ENCODE peak calls at places on chromosomes 16 and 17, in six cellular contexts. Z is nephron progenitor cell, D is endothelial cell, M is adrenal gland, N is Caco-2, C is sigmoid colon. K is an unnamed sample.

GRCh38 chr17:9409026-9409425 is 166.6 kb downstream of the STX8 start:
- DNase-seq in Z (no peak), D (no peak), M (no peak), N (peak), C (no peak), K (no peak)

GRCh38 chr16:354971-355441 is 2.5 kb upstream of the AXIN1 start:
- DNase-seq in Z (no peak), D (no peak), M (no peak), N (no peak), C (no peak), K (no peak)

GRCh38 chr16:8948831-8949230 is 14.9 kb downstream of the USP7 start:
- DNase-seq in Z (no peak), D (no peak), M (no peak), N (no peak), C (no peak), K (no peak)

GRCh38 chr16:46747777-46748651 is at the start of gene MYLK3:
- DNase-seq in Z (no peak), D (no peak), M (no peak), N (peak), C (peak), K (no peak)

GRCh38 chr16:66692341-66692740 is 4.2 kb downstream of the CMTM4 start:
- DNase-seq in Z (no peak), D (no peak), M (no peak), N (no peak), C (peak), K (no peak)

GRCh38 chr17:36837616-36838272 is 99.5 kb upstream of the LHX1 start:
- DNase-seq in Z (peak), D (no peak), M (no peak), N (no peak), C (no peak), K (no peak)

GRCh38 chr16:82004651-82005490 is 6.4 kb downstream of the SDR42E1 start:
- DNase-seq in Z (no peak), D (no peak), M (no peak), N (no peak), C (no peak), K (no peak)

GRCh38 chr16:4877298-4877685 is 30.0 kb downstream of the UBN1 start:
- DNase-seq in Z (no peak), D (no peak), M (no peak), N (no peak), C (no peak), K (no peak)

GRCh38 chr17:18166894-18167293 is 16.7 kb upstream of the ALKBH5 start:
- DNase-seq in Z (no peak), D (no peak), M (no peak), N (no peak), C (no peak), K (no peak)

GRCh38 chr17:72501404-72502110 is 380.7 kb downstream of the SOX9 start:
- DNase-seq in Z (no peak), D (no peak), M (no peak), N (no peak), C (no peak), K (no peak)

GRCh38 chr17:2853722-2854580 is 57.7 kb downstream of the RAP1GAP2 start:
- DNase-seq in Z (peak), D (peak), M (no peak), N (peak), C (no peak), K (no peak)

GRCh38 chr17:49252148-49252682 is 21.6 kb upstream of the PHOSPHO1 start:
- DNase-seq in Z (no peak), D (no peak), M (peak), N (peak), C (no peak), K (no peak)
- TF ChIP-seq CTCF in Z (no peak), D (no peak), M (no peak), N (peak), C (no peak), K (no peak)

DNA sequence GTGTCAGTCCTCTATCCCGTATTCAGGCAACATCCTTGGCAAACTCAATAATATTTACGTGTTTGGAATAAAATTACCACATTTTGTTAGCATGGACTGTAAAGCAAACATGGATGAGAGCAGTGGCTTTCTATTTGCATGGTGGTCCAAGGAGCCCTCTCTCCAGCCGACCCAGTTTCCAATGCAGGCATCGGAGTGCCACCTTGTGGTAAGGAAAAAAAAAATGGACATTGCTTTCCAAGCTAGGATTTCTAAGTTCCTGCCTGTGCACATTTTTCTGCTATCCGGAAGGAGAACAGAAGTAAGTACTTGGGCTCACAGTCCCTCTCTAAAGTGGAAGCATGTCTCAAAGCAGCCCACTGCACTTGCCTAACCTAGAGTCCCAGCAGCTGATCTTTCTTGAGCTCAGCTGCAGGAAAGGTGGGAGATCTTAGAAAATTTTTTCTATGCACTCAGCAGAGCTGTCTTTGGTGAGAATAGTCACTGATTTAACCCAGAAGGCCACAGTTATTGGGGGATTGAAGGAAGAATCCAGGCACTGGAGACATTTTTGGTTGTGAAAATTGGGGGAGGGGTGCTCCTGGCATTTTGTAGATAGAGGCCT is 46.0 kb upstream of the ERCC4 start:
- DNase-seq in Z (peak), D (peak), M (no peak), N (no peak), C (no peak), K (no peak)
- TF ChIP-seq CTCF in Z (peak), D (peak), M (peak), N (peak), C (no peak), K (peak)

GRCh38 chr17:40678902-40679522 is 14.0 kb upstream of the KRT222 start:
- DNase-seq in Z (no peak), D (no peak), M (no peak), N (no peak), C (no peak), K (no peak)
- TF ChIP-seq CTCF in Z (no peak), D (no peak), M (no peak), N (no peak), C (no peak), K (no peak)

DNA sequence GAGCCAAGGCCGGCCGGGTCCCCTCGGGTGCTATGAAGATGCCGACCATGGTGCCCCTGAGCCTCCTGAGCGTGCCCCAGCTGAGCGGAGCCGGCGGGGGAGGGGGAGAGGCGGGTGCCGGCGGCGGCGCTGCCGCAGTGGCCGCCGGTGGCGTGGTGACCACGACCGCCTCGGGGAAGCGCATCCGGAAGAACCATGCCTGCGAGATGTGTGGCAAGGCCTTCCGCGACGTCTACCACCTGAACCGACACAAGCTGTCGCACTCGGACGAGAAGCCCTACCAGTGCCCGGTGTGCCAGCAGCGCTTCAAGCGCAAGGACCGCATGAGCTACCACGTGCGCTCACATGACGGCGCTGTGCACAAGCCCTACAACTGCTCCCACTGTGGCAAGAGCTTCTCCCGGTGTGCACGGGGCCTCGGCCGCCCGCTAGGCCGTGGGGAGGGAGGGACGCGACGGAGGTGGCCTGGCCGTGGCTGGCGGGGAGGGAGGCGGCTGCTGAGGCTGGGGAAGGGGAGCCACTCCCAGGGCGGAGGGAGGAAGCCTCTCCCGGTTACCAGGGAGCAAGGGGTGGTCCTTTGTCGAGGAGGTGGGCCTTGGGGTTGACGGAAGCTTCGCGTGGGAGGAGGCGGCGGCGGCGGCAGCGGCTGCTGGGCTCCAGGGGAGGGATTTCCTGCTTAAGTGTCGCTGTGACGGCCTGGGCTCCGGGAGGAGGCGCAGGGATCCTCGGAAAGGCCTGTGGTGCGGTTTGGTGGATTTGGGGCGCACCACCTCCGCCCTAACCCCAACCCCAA is 1.3 kb downstream of the MAZ start:
- DNase-seq in Z (peak), D (peak), M (peak), N (peak), C (peak), K (peak)
- TF ChIP-seq CTCF in Z (peak), D (peak), M (peak), N (peak), C (peak), K (peak)

GRCh38 chr17:82781894-82782274 is 30.0 kb downstream of the TBCD start:
- DNase-seq in Z (peak), D (peak), M (peak), N (peak), C (peak), K (peak)
- TF ChIP-seq CTCF in Z (peak), D (peak), M (peak), N (peak), C (peak), K (peak)

K was measured in osteocyte.